ENCODE peak calls at places on chromosomes 3 and 15, in eight cellular contexts. U, H, T, R, K, D, B and Q are unnamed samples.

GRCh38 chr15:72319360-72319984 is 485 bp downstream of the CELF6 start:
- DNase-seq in U (peak), H (peak), T (no peak), R (peak), K (peak), D (peak), B (peak), Q (peak)

GRCh38 chr3:157618075-157618760 is 115.0 kb upstream of the VEPH1 start:
- DNase-seq in U (no peak), H (no peak), T (no peak), R (no peak), K (peak), D (peak), B (no peak), Q (peak)

GRCh38 chr3:56985460-56986327 is 74.8 kb upstream of the SPATA12 start:
- DNase-seq in U (no peak), H (no peak), T (no peak), R (no peak), K (no peak), D (no peak), B (no peak), Q (no peak)

GRCh38 chr15:93088200-93088980 is 621 bp downstream of the RGMA start:
- DNase-seq in U (no peak), H (peak), T (no peak), R (no peak), K (peak), D (peak), B (peak), Q (no peak)

GRCh38 chr3:5205165-5205941 is 17.8 kb downstream of the EDEM1 start:
- DNase-seq in U (no peak), H (no peak), T (no peak), R (no peak), K (no peak), D (no peak), B (no peak), Q (no peak)

GRCh38 chr3:71681224-71681668 is 44.0 kb downstream of the EIF4E3 start:
- DNase-seq in U (no peak), H (peak), T (peak), R (no peak), K (peak), D (peak), B (peak), Q (peak)

GRCh38 chr15:56931674-56932507 is 13.4 kb downstream of the TCF12 start:
- DNase-seq in U (no peak), H (no peak), T (no peak), R (no peak), K (no peak), D (no peak), B (no peak), Q (no peak)

GRCh38 chr3:32778389-32778788 is 39.4 kb upstream of the TRIM71 start:
- DNase-seq in U (no peak), H (no peak), T (no peak), R (no peak), K (no peak), D (no peak), B (no peak), Q (no peak)

GRCh38 chr3:158405507-158405906 is 165.5 kb upstream of the MLF1 start:
- DNase-seq in U (no peak), H (no peak), T (no peak), R (no peak), K (no peak), D (no peak), B (no peak), Q (no peak)